ENCODE peak calls at places on chromosomes 16 and 17, in six cellular contexts. X, D, U, H, L and S are unnamed samples.

GRCh38 chr17:57207396-57207795 is 48.9 kb upstream of the MSI2 start:
- DNase-seq in L (no peak), D (no peak), X (no peak), U (no peak), H (no peak), S (no peak)

GRCh38 chr16:964696-965395 is 5.9 kb downstream of the LMF1 start:
- DNase-seq in D (peak; percentile 49), L (no peak), H (no peak), X (no peak), U (no peak), S (no peak)

GRCh38 chr16:28623172-28623711 is 13.4 kb upstream of the SULT1A1 start:
- DNase-seq in X (no peak), L (no peak), U (peak; percentile 56), H (peak; percentile 71), D (no peak), S (no peak)

GRCh38 chr17:77353684-77354419 is 213.1 kb downstream of the SEC14L1 start:
- DNase-seq in H (no peak), U (no peak), L (no peak), X (no peak), D (no peak), S (no peak)

GRCh38 chr17:15335446-15335845 is 6.0 kb downstream of the TEKT3 start:
- DNase-seq in L (no peak), X (no peak), U (no peak), D (no peak), H (no peak), S (no peak)

GRCh38 chr17:59353106-59353854 is 21.8 kb downstream of the YPEL2 start:
- DNase-seq in X (no peak), H (no peak), D (no peak), U (no peak), L (no peak), S (no peak)

GRCh38 chr17:37392024-37392590 is 14.5 kb downstream of the ACACA start:
- DNase-seq in U (no peak), L (peak; percentile 87), H (no peak), D (peak; percentile 80), X (peak; percentile 17), S (no peak)

GRCh38 chr17:78716814-78717393 is 65.2 kb downstream of the CYTH1 start:
- DNase-seq in H (peak; percentile 33), X (peak; percentile 53), L (no peak), D (peak; percentile 40), U (peak; percentile 62), S (no peak)

GRCh38 chr17:81152288-81152848 is 12.9 kb upstream of the PVALEF start:
- DNase-seq in U (no peak), L (no peak), D (no peak), X (no peak), H (no peak), S (no peak)

GRCh38 chr17:74213897-74214386 is 571 bp downstream of the TTYH2 start:
- DNase-seq in H (no peak), U (peak; percentile 75), D (no peak), L (no peak), X (no peak), S (no peak)

GRCh38 chr16:87780385-87780989 is 14.7 kb upstream of the KLHDC4 start:
- DNase-seq in D (peak; percentile 27), H (no peak), U (peak; percentile 83), L (peak; percentile 52), X (peak; percentile 14), S (no peak)

GRCh38 chr16:57667526-57668258 is 414 bp upstream of the ADGRG3 start:
- DNase-seq in U (peak; percentile 40), D (peak; percentile 48), X (no peak), H (peak; percentile 78), L (peak; percentile 13), S (peak; percentile 94)

GRCh38 chr16:52247737-52248136 is 299.2 kb downstream of the TOX3 start:
- DNase-seq in D (no peak), L (no peak), X (no peak), H (no peak), U (no peak), S (no peak)

GRCh38 chr17:9974460-9975381 is 69.7 kb upstream of the RCVRN start:
- DNase-seq in H (no peak), D (no peak), X (no peak), U (no peak), L (no peak), S (no peak)

GRCh38 chr17:55166506-55166905 is 98.3 kb upstream of the HLF start:
- DNase-seq in L (no peak), H (no peak), X (no peak), U (no peak), D (no peak), S (no peak)

GRCh38 chr17:60253048-60253447 is 103.3 kb downstream of the CA4 start:
- DNase-seq in H (no peak), L (no peak), X (no peak), U (no peak), D (no peak), S (no peak)

GRCh38 chr17:3582921-3583320 is 25.3 kb upstream of the TRPV3 start:
- DNase-seq in U (no peak), H (no peak), X (no peak), L (no peak), D (no peak), S (no peak)

GRCh38 chr17:73795730-73796129 is 151.5 kb upstream of the SDK2 start:
- DNase-seq in U (no peak), L (no peak), H (no peak), X (no peak), D (no peak), S (no peak)

GRCh38 chr17:56798916-56799315 is 34.8 kb downstream of the C17orf67 start:
- DNase-seq in X (no peak), D (peak; percentile 30), L (no peak), H (peak; percentile 53), U (no peak), S (no peak)